ENCODE peak calls at places on chromosome 19, in four cellular contexts. M is Caco-2; Q is CD8-positive, alpha-beta memory T cell; F is mucosa of descending colon. A is an unnamed sample.

GRCh38 chr19:36833430-36833829 is 4.8 kb downstream of the ZNF790 start:
- DNase-seq in Q (no peak), F (no peak), M (no peak), A (no peak)

GRCh38 chr19:38093587-38093986 is 130.4 kb downstream of the DPF1 start:
- DNase-seq in F (no peak), M (no peak), Q (no peak), A (no peak)

GRCh38 chr19:35673121-35673804 is 6.9 kb downstream of the UPK1A start:
- DNase-seq in F (peak), M (peak), Q (peak), A (no peak)

GRCh38 chr19:5935473-5936307 is 21.6 kb downstream of the CAPS start:
- DNase-seq in F (no peak), M (no peak), Q (no peak), A (no peak)

GRCh38 chr19:10532457-10532856 is 11.2 kb upstream of the ATG4D start:
- DNase-seq in M (no peak), F (no peak), Q (no peak), A (no peak)

GRCh38 chr19:33440241-33440640 is 66.7 kb downstream of the CEBPG start:
- DNase-seq in F (no peak), M (no peak), Q (no peak), A (no peak)

GRCh38 chr19:4657262-4657661 is 12.9 kb downstream of the MYDGF start:
- DNase-seq in M (no peak), Q (no peak), F (no peak), A (no peak)

GRCh38 chr19:50658438-50659317 is 9.4 kb downstream of the C19orf81 start:
- DNase-seq in Q (no peak), F (peak), M (no peak), A (peak)

GRCh38 chr19:3314962-3315675 is 51.3 kb upstream of the NFIC start:
- DNase-seq in M (no peak), Q (no peak), F (no peak), A (no peak)

GRCh38 chr19:35991731-35992450 is 3.1 kb upstream of the SDHAF1 start:
- DNase-seq in Q (no peak), M (no peak), F (no peak), A (no peak)

GRCh38 chr19:49017666-49018351 is 918 bp upstream of the LHB start:
- DNase-seq in Q (peak), M (peak), F (peak), A (no peak)

GRCh38 chr19:51710163-51710562 is 13.6 kb downstream of the HAS1 start:
- DNase-seq in M (no peak), F (no peak), Q (no peak), A (no peak)

GRCh38 chr19:33861950-33862349 is 65.3 kb downstream of the KCTD15 start:
- DNase-seq in Q (no peak), F (no peak), M (no peak), A (no peak)

GRCh38 chr19:34225659-34226015 is 28.7 kb upstream of the GARRE1 start:
- DNase-seq in Q (no peak), F (no peak), M (no peak), A (no peak)

GRCh38 chr19:48393559-48394330 is at the start of gene GRIN2D:
- DNase-seq in Q (no peak), F (no peak), M (peak), A (no peak)

GRCh38 chr19:13511947-13512346 is 5.7 kb upstream of the CACNA1A start:
- DNase-seq in Q (no peak), M (no peak), F (no peak), A (no peak)

DNA sequence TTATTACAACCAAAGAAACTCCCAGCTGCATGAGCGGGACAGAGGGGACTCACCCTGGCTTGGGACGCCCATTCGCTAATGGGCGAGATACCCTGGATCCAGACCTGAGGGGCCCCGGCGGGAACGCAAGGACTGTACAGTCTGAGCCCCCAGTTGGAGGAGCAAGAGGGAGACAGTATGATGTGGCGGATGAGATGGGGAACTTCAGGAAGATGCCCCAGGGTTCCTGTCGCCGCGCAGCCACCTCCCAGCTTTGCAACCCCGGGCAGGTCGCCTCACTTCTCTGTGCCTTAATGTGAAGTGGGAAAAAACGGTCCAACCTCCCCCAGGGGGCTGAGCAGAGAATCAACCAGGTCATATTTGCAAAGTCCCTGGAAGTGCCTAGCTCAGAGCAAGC is 2.5 kb downstream of the NPAS1 start:
- DNase-seq in F (no peak), Q (no peak), M (no peak), A (no peak)
- H3K4me3 ChIP-seq in F (no peak), Q (no peak), M (no peak), A (no peak)

DNA sequence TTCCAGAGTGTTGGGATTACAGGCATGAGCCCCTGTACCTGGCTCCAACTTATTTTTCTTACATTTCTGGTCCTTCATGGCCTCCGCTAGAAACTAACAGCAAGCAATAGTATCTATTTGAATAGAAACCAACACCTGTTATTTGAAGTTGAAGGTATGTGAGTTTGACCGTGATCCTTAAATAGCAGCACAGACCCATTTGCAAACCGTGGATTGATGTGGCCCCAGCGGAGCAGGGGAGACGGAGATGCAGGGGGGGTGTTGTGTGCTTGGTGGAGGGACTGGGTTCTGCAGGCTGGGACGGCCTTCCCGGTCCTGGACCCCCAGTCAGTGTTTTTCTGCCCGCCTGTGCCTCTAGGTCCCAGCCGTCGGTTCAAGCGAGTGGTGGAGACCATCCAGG is 16.9 kb downstream of the TMEM150B start:
- DNase-seq in Q (no peak), F (no peak), M (no peak), A (no peak)
- H3K4me3 ChIP-seq in Q (no peak), F (no peak), M (no peak), A (no peak)

GRCh38 chr19:2048959-2049740 is 1.9 kb downstream of the MKNK2 start:
- DNase-seq in F (peak), Q (no peak), M (no peak), A (no peak)

GRCh38 chr19:2048104-2048958 is 2.7 kb downstream of the MKNK2 start:
- DNase-seq in F (peak), M (no peak), Q (no peak), A (no peak)

GRCh38 chr19:2046046-2046907 is 4.8 kb downstream of the MKNK2 start:
- DNase-seq in F (peak), M (no peak), Q (no peak), A (no peak)

GRCh38 chr19:2047076-2047448 is 4.0 kb downstream of the MKNK2 start:
- DNase-seq in F (no peak), Q (no peak), M (no peak), A (no peak)

GRCh38 chr19:2047449-2048103 is 3.5 kb downstream of the MKNK2 start:
- DNase-seq in Q (peak), M (no peak), F (peak), A (no peak)
- H3K4me3 ChIP-seq in Q (peak), M (no peak), F (no peak), A (no peak)

DNA sequence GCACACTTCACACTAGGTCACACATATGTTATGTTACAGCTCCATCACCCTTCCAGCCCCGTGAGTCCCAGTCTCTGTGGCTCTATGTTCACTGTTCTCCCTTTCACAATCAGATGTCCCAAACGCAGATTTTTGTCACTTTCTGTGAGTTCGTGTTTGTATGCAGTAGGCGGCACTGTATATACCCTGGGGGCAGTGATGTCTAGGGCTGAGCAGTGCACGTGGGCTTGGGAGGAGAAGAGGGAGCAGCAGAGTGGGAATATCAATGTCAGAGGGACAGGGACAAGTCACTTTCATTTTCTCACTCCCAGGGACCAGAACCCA is 22.0 kb downstream of the PSG1 start:
- DNase-seq in M (no peak), F (no peak), Q (no peak), A (no peak)
- H3K4me3 ChIP-seq in M (no peak), F (no peak), Q (no peak), A (no peak)

GRCh38 chr19:18486746-18487145 is 35.1 kb downstream of the ELL start:
- DNase-seq in M (no peak), F (no peak), Q (no peak), A (no peak)

GRCh38 chr19:18487576-18488402 is 34.1 kb downstream of the ELL start:
- DNase-seq in M (no peak), F (no peak), Q (no peak), A (no peak)

GRCh38 chr19:18481505-18482222 is 40.2 kb downstream of the ELL start:
- DNase-seq in Q (no peak), M (no peak), F (no peak), A (no peak)

GRCh38 chr19:18483119-18483518 is 38.8 kb downstream of the ELL start:
- DNase-seq in F (no peak), M (no peak), Q (no peak), A (no peak)

GRCh38 chr19:18484992-18485391 is 36.9 kb downstream of the ELL start:
- DNase-seq in M (no peak), F (no peak), Q (no peak), A (no peak)
- H3K4me3 ChIP-seq in M (no peak), F (no peak), Q (no peak), A (no peak)

GRCh38 chr19:44874317-44874716 is 16.7 kb upstream of the TOMM40 start:
- DNase-seq in Q (no peak), M (no peak), F (no peak), A (no peak)

GRCh38 chr19:44878119-44878865 is 12.8 kb upstream of the TOMM40 start:
- DNase-seq in Q (no peak), F (no peak), M (peak), A (no peak)

GRCh38 chr19:44879309-44880065 is 11.6 kb upstream of the TOMM40 start:
- DNase-seq in F (no peak), M (no peak), Q (no peak), A (no peak)

GRCh38 chr19:44875666-44876418 is 15.2 kb upstream of the TOMM40 start:
- DNase-seq in Q (no peak), M (no peak), F (peak), A (no peak)

GRCh38 chr19:44876930-44877530 is 14.0 kb upstream of the TOMM40 start:
- DNase-seq in F (no peak), M (no peak), Q (no peak), A (no peak)
- H3K4me3 ChIP-seq in F (no peak), M (no peak), Q (no peak), A (no peak)